ENCODE peak calls at places on chromosomes 13 and 19, in five cellular contexts. I, V, S, T and W are unnamed samples.

GRCh38 chr19:13051581-13052165 is 51.0 kb downstream of the LYL1 start:
- DNase-seq in I (peak), T (peak), V (peak), S (peak), W (peak)

GRCh38 chr19:43503501-43504425 is 783 bp downstream of the PHLDB3 start:
- DNase-seq in I (peak), T (peak), V (peak), S (peak), W (peak)

GRCh38 chr13:20148501-20149183 is 12.2 kb downstream of the GJA3 start:
- DNase-seq in V (no peak), I (no peak), T (no peak), S (no peak), W (no peak)

GRCh38 chr19:49436381-49437017 is 4.8 kb downstream of the SLC17A7 start:
- DNase-seq in V (no peak), I (no peak), S (no peak), T (no peak), W (no peak)

GRCh38 chr19:32611161-32611560 is 30.2 kb downstream of the PDCD5 start:
- DNase-seq in V (no peak), S (no peak), T (no peak), I (no peak), W (no peak)

GRCh38 chr19:33505168-33505567 is 16.4 kb downstream of the PEPD start:
- DNase-seq in I (no peak), V (no peak), S (no peak), T (no peak), W (no peak)

GRCh38 chr13:109131698-109132257 is 502.4 kb downstream of the MYO16 start:
- DNase-seq in S (no peak), I (no peak), T (no peak), V (no peak), W (no peak)

GRCh38 chr19:43622070-43622469 is 2.6 kb upstream of the ZNF428 start:
- DNase-seq in V (no peak), T (no peak), I (no peak), S (no peak), W (no peak)

GRCh38 chr13:50809133-50810090 is 34.1 kb downstream of the DLEU7 start:
- DNase-seq in S (no peak), I (no peak), V (no peak), T (no peak), W (peak)

DNA sequence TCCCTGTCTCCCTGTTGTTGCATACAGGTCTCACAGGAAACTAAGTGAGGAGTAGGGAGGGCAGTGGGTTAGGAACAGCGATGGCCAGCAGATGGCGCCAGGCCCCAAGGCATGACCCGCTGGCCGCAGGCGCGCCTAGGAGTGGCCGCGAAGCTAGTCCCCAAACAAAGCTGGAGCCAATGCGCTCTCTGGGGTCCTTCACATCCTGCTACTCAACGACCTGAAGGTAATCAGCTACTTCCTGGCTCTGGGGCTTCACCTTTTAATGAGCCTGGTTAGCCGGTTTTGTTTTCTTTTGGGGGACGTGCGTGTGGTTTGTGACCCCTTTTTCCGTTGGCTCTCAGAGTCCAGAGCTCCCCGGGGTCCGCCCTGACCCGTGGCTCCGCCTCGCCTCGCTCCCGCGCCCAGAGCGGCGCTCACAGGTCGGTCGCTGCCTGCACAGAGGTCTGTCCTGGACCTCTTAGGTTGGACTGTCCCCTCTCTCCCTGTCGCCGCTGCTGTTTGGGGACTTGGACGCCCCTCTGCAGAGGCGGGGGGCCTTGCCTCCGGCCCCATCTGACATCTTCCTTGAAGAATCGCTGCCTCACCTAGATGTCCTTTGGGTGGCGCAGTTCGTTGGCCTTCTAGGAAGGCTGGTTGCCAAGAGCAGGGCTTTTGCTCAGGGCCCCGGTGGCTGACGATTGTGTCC is 62.2 kb upstream of the GTF3A start:
- DNase-seq in T (peak), V (peak), I (peak), S (peak), W (peak)
- TF ChIP-seq POLR2A in T (no peak), V (no peak), I (no peak), S (no peak), W (no peak)

DNA sequence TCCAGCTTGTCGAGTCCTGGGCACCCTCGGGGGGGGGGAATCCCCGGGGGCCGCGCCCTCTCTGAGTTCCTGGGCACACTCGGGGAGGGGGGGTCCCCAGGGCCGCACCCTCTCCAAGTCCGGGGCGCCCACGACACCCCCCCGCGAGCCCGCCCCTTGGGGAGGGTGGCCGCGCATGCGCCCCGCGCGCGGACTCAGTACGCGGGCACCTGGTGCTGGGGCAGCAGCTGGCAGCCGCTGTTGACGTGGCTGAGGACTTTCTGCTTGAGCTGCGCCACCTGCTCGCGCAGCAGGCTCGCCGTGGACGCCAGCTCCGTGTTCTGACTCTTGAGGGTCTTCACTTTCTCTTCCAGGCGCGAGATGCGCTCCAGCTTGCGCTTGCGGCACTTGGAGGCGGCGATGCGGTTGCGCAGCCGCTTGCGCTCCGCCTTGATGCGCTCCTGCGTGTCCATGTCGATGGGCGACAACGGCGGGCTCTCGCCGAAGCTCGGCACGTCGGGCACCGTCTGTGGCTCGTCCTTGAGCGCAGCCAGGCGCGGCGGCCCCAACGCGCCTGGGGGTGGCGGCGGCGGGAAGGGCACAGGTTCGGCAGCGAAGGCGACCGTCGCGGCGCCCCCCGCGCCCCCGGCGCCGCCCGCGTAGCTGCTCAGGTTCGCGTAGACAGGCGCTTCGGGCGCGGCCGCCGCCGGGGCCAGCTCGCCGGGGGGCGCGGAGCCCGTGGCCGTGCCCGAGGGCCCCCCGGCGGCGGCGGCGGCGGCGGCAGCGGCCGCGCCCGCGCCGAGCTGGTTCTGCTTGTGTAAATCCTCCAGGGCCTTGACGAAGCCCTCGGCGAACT is 958 bp downstream of the JUND start:
- DNase-seq in T (peak), S (peak), I (peak), V (peak), W (peak)
- TF ChIP-seq POLR2A in T (peak), S (peak), I (peak), V (peak), W (peak)

DNA sequence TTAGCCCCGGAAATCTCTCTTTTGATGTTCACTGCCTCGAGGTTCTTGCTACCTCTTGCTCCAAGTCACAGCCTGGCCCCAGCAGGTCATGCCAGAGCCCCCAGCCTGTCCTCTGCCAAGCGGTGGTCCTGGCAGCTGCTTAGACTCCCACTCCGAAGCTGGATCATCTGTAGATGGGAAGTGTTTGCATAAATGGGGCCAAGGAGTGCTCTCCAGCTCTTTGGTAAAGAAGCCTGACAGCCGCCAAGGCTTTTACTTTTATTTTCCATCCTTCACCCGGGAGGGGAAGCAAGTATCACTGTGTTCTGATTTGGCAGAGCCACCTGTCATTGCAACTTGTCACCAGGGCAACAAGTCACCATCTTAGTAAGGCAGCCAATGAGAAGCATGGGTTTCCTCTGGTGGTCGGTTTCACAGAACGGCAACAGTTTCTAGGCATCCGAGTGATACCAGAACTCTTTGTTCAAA is 10.6 kb upstream of the RETN start:
- DNase-seq in S (no peak), V (peak), T (no peak), I (no peak), W (no peak)
- TF ChIP-seq POLR2A in S (no peak), V (no peak), T (no peak), I (no peak), W (no peak)

GRCh38 chr19:18417250-18418033 is 1.8 kb upstream of the SSBP4 start:
- DNase-seq in V (peak), S (peak), I (peak), T (no peak), W (no peak)
- TF ChIP-seq POLR2A in V (no peak), S (peak), I (no peak), T (no peak), W (no peak)

GRCh38 chr13:105538346-105538745 is 997.1 kb downstream of the EFNB2 start:
- DNase-seq in V (no peak), T (no peak), S (no peak), I (no peak), W (no peak)
- TF ChIP-seq POLR2A in V (no peak), T (no peak), S (no peak), I (no peak), W (no peak)

GRCh38 chr19:1009976-1010538 is 9.8 kb downstream of the GRIN3B start:
- DNase-seq in S (no peak), I (no peak), V (no peak), T (no peak), W (no peak)
- TF ChIP-seq POLR2A in S (no peak), I (no peak), V (no peak), T (no peak), W (no peak)

DNA sequence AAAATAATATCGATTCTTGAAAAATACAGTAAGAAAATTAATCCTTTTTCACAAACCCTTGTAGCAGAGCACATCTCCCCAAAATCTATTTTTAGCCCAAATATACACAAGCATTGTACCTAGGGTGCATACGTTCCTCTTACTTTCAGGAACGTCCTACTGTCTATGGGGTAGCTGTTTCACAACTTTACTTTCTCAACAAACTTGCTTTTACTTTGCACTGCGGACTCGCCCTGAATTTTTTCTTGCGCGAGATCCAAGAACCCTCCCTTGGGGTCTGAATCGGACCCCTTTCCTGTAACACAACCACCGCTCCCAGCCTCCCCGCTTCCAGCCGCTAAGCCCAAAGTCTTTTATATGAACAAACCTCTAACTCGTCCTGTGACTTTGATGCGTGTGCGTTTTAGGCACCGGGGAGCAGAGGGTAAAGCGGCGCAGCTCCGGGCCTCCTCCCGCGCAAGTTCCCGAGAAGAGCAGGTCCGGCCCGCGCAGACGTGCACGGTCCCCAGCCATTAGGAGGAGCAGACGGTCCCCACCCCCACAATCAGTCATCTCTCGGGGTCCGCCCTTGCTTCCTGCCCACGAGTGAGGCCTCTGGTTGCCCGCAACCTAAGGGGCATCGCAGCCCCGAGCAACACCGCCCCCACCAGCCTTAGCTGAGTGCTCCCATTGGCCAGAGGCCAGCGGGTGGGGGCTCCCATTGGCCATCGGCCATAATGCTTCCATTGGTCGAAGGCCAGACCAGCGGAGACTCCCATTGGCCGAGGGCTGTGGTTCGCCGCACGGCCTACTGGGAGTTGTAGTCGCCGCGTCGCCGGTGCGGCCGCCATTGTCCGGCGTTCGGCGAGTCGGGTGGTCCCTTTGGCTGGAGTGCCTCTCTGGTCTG is at the start of gene ZNF8:
- DNase-seq in T (peak), V (peak), I (peak), S (peak), W (peak)
- TF ChIP-seq POLR2A in T (no peak), V (peak), I (peak), S (peak), W (peak)